ENCODE peak calls at places on chromosomes 13 and 19, in seven cellular contexts. V is A549, L is pancreas, S is colonic mucosa, Y is astrocyte, X is fibroblast of mammary gland, J is WERI-Rb-1. D is an unnamed sample.

GRCh38 chr13:109627649-109628048 is 158.7 kb downstream of the IRS2 start:
- DNase-seq in J (no peak), L (no peak), Y (no peak), X (no peak), V (no peak), S (no peak), D (no peak)

GRCh38 chr13:23763328-23763727 is 125.9 kb downstream of the MIPEP start:
- DNase-seq in S (no peak), X (no peak), L (no peak), V (no peak), J (no peak), Y (no peak), D (no peak)

GRCh38 chr19:35404879-35405622 is 34.2 kb downstream of the GPR42 start:
- DNase-seq in L (no peak), S (no peak), X (peak), Y (peak), J (no peak), V (peak), D (peak)

GRCh38 chr19:14479985-14480694 is 5.0 kb upstream of the PTGER1 start:
- DNase-seq in S (no peak), Y (no peak), L (peak), X (no peak), J (peak), V (peak), D (no peak)

GRCh38 chr13:37225414-37226047 is 120.1 kb upstream of the CSNK1A1L start:
- DNase-seq in J (no peak), S (no peak), X (peak), V (no peak), L (no peak), Y (peak), D (peak)

GRCh38 chr13:70253834-70254233 is 145.6 kb upstream of the KLHL1 start:
- DNase-seq in L (no peak), X (no peak), S (no peak), V (no peak), J (no peak), Y (peak), D (peak)

GRCh38 chr19:44499962-44500949 is at the start of gene ZNF180:
- DNase-seq in S (peak), L (peak), J (peak), X (peak), Y (peak), V (peak), D (peak)

GRCh38 chr13:48431987-48432615 is 19.2 kb upstream of the LPAR6 start:
- DNase-seq in X (peak), Y (peak), L (no peak), V (no peak), J (no peak), S (no peak), D (no peak)

GRCh38 chr19:4952945-4953344 is 16.0 kb upstream of the KDM4B start:
- DNase-seq in L (no peak), S (no peak), X (no peak), J (peak), Y (no peak), V (no peak), D (no peak)

GRCh38 chr13:112679932-112680677 is 9.7 kb upstream of the ATP11A start:
- DNase-seq in X (no peak), V (no peak), J (no peak), S (no peak), Y (no peak), L (no peak), D (no peak)

GRCh38 chr19:1486720-1487575 is 3.2 kb downstream of the PCSK4 start:
- DNase-seq in X (no peak), L (no peak), V (no peak), Y (no peak), S (no peak), J (no peak), D (no peak)

GRCh38 chr13:57948884-57949283 is 317.3 kb downstream of the PCDH17 start:
- DNase-seq in L (no peak), J (no peak), S (no peak), X (no peak), Y (no peak), V (no peak), D (no peak)

GRCh38 chr19:1183543-1184172 is 9.6 kb upstream of the SBNO2 start:
- DNase-seq in L (peak), Y (no peak), V (peak), J (no peak), X (no peak), S (peak), D (no peak)

GRCh38 chr13:94431569-94431968 is 47.9 kb downstream of the DCT start:
- DNase-seq in L (no peak), J (no peak), V (peak), S (no peak), X (peak), Y (no peak), D (no peak)

GRCh38 chr19:45645631-45646344 is 6.6 kb upstream of the EML2 start:
- DNase-seq in L (peak), S (peak), X (peak), J (peak), Y (peak), V (peak), D (peak)

GRCh38 chr13:36776175-36776574 is 42.8 kb upstream of the RFXAP start:
- DNase-seq in V (no peak), Y (no peak), L (no peak), J (no peak), S (no peak), X (no peak), D (no peak)

GRCh38 chr19:18519962-18520847 is 1.7 kb downstream of the ELL start:
- DNase-seq in S (peak), X (peak), Y (peak), J (peak), V (peak), L (no peak), D (peak)

GRCh38 chr13:21638319-21639282 is 32.3 kb upstream of the FGF9 start:
- DNase-seq in L (no peak), V (peak), J (no peak), S (peak), Y (no peak), X (peak), D (no peak)

GRCh38 chr13:35703061-35703460 is 226.6 kb upstream of the MAB21L1 start:
- DNase-seq in X (peak), S (no peak), L (no peak), Y (peak), J (no peak), V (no peak), D (no peak)

GRCh38 chr13:113052971-113053370 is 52.6 kb upstream of the F7 start:
- DNase-seq in X (no peak), L (peak), V (no peak), Y (no peak), S (no peak), J (no peak), D (no peak)

GRCh38 chr13:65613004-65613403 is 1617.1 kb downstream of the PCDH9 start:
- DNase-seq in Y (no peak), V (peak), X (no peak), J (no peak), S (no peak), L (no peak), D (no peak)

GRCh38 chr13:107025991-107026390 is 458.1 kb upstream of the ARGLU1 start:
- DNase-seq in X (peak), V (no peak), S (no peak), L (no peak), J (no peak), Y (peak), D (peak)

GRCh38 chr13:87376081-87376480 is 295.1 kb upstream of the SLITRK5 start:
- DNase-seq in S (no peak), J (no peak), Y (peak), X (no peak), V (no peak), L (no peak), D (no peak)

GRCh38 chr13:60584976-60585375 is 188.0 kb downstream of the TDRD3 start:
- DNase-seq in V (no peak), S (no peak), Y (peak), X (peak), J (no peak), L (no peak), D (peak)

GRCh38 chr19:35557539-35558399 is 5.7 kb downstream of the ATP4A start:
- DNase-seq in L (peak), X (peak), J (peak), S (peak), V (peak), Y (peak), D (peak)

DNA sequence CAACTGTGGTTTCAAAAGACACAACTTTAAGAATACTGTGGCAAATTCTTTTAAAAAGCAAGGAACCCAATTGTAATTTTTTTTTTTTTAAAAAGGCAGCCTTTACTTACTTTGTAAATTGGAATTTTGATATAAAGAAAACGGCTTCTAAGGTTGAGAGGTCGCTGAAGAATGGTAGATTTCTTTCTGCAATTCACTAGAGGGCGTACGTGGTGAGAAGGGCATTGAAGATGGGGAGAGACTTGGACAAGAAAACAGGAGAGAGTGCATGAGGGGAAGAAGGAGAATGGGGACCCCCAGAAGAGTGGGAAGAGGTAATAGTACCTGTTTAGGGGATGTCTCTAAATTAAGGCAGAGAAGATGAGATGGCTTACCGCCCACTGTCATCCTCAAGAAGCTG is 33.5 kb upstream of the PABPC3 start:
- DNase-seq in V (peak), X (no peak), Y (no peak), L (no peak), J (no peak), S (no peak), D (no peak)
- TF ChIP-seq CTCF in V (peak), X (no peak), Y (no peak), L (no peak), J (peak), S (no peak), D (no peak)

GRCh38 chr13:40983725-40984669 is 35.1 kb downstream of the ELF1 start:
- DNase-seq in V (no peak), Y (no peak), J (no peak), X (no peak), L (no peak), S (no peak), D (no peak)
- H3K4me3 ChIP-seq in V (no peak), Y (no peak), J (no peak), X (no peak), L (no peak), S (peak), D (no peak)

GRCh38 chr19:29201849-29202248 is 11.1 kb downstream of the UQCRFS1 start:
- DNase-seq in Y (no peak), X (no peak), L (no peak), V (peak), J (no peak), S (no peak), D (no peak)
- TF ChIP-seq CTCF in Y (no peak), X (no peak), L (no peak), V (no peak), J (no peak), S (no peak), D (no peak)

DNA sequence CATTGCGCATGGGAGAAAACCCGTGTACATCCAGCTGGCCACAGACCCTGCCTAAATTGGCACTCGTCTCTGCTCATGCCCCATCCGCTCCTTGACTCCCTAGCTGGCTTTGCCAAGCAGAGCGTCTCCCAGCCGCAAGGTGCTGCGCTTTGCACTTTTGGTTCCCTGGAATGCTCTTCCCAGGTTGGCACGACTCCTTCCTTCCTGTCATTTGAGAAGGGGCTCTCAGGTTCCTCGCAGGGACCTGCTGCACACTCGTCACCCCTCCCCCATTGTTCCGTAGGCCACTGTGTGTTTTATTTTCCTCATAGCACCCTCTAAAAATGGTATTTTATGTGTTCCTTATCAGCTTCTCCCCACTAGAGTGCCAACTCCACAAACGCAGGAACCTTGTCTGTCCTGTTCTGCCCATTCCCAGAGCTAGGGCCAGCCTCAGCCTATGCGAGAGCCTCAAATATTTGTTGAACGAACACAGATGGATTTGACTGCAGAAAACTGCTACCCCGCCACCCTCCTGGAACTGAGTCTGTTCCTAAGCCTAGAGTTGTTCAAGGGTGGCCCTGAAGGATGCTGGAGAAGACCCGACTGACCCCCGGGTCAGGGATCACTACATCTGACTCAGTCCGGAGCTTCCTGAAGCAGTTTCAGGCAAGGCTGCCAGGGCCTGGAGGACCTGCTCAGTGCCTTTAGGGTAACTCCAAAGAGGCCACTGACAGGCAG is 8.4 kb upstream of the CEBPA start:
- DNase-seq in S (peak), L (peak), Y (no peak), X (no peak), V (no peak), J (no peak), D (no peak)
- H3K4me3 ChIP-seq in S (no peak), L (no peak), Y (no peak), X (no peak), V (no peak), J (no peak), D (no peak)

GRCh38 chr13:108218044-108218974 is at the start of gene ABHD13:
- DNase-seq in X (peak), Y (peak), L (peak), J (peak), S (peak), V (peak), D (peak)
- TF ChIP-seq CTCF in X (no peak), Y (no peak), L (no peak), J (no peak), S (no peak), V (no peak), D (no peak)

DNA sequence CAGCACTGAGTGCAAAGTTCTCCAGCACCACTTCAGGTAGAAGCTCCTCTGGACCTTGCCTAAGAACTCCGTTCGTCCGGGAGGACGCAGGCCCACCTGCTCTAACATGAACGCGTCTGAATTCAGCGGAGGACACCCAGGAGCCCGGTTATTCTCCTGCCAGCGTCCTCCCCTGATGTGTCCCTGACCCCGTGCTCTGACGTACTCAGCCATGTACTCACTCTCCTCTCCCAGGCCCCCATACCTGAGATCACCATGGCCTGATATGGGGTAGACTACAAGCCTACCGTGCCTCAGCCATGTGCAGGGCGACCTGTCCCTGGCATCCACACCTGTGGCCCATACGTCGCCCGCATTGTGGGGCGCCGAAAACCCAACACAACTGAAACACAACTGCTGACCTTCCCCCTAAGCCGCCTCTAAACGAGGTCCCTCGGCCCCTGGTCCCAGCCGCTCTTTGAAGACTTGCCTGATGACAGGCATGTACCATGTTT is 744 bp upstream of the ZNF584 start:
- DNase-seq in V (no peak), S (no peak), Y (no peak), X (peak), L (no peak), J (no peak), D (no peak)
- H3K4me3 ChIP-seq in V (peak), S (peak), Y (peak), X (peak), L (peak), J (peak), D (peak)

GRCh38 chr13:79973533-79973963 is 367.4 kb downstream of the SPRY2 start:
- DNase-seq in X (peak), J (peak), S (no peak), L (no peak), Y (no peak), V (peak), D (no peak)
- TF ChIP-seq CTCF in X (peak), J (peak), S (peak), L (no peak), Y (peak), V (no peak), D (peak)

D was measured in brain microvascular endothelial cell.